ENCODE peak calls at places on chromosomes 16 and 17, in five cellular contexts. One of them, this sample, is unnamed.

GRCh38 chr17:33234930-33235685 is 58.0 kb downstream of the ASIC2 start:
- DNase-seq in effector memory CD4-positive, alpha-beta T cell: no peak
- DNase-seq in CD4-positive, alpha-beta memory T cell: no peak
- DNase-seq in left ventricle myocardium inferior: peak; percentile 54
- DNase-seq in adrenal gland: peak; percentile 94
- DNase-seq in this sample: peak; percentile 96

GRCh38 chr16:27426423-27427408 is 24.7 kb downstream of the IL21R start:
- DNase-seq in effector memory CD4-positive, alpha-beta T cell: peak; percentile 41
- DNase-seq in CD4-positive, alpha-beta memory T cell: peak; percentile 62
- DNase-seq in left ventricle myocardium inferior: no peak
- DNase-seq in adrenal gland: peak; percentile 76
- DNase-seq in this sample: peak; percentile 95

GRCh38 chr17:13601776-13602551 is at the start of gene HS3ST3A1:
- DNase-seq in effector memory CD4-positive, alpha-beta T cell: no peak
- DNase-seq in CD4-positive, alpha-beta memory T cell: no peak
- DNase-seq in left ventricle myocardium inferior: peak; percentile 33
- DNase-seq in adrenal gland: no peak
- DNase-seq in this sample: peak; percentile 68

GRCh38 chr17:1422907-1423306 is 22.9 kb upstream of the YWHAE start:
- DNase-seq in effector memory CD4-positive, alpha-beta T cell: no peak
- DNase-seq in CD4-positive, alpha-beta memory T cell: no peak
- DNase-seq in left ventricle myocardium inferior: no peak
- DNase-seq in adrenal gland: no peak
- DNase-seq in this sample: peak; percentile 75

GRCh38 chr17:55717898-55718735 is 4.5 kb downstream of the TMEM100 start:
- DNase-seq in effector memory CD4-positive, alpha-beta T cell: peak; percentile 43
- DNase-seq in CD4-positive, alpha-beta memory T cell: peak; percentile 38
- DNase-seq in left ventricle myocardium inferior: peak; percentile 75
- DNase-seq in adrenal gland: peak; percentile 97
- DNase-seq in this sample: peak; percentile 55

GRCh38 chr17:57940653-57941329 is 14.4 kb downstream of the CUEDC1 start:
- DNase-seq in effector memory CD4-positive, alpha-beta T cell: no peak
- DNase-seq in CD4-positive, alpha-beta memory T cell: no peak
- DNase-seq in left ventricle myocardium inferior: no peak
- DNase-seq in adrenal gland: no peak
- DNase-seq in this sample: peak; percentile 24

GRCh38 chr17:10754109-10754508 is 24.3 kb upstream of the TMEM220 start:
- DNase-seq in effector memory CD4-positive, alpha-beta T cell: no peak
- DNase-seq in CD4-positive, alpha-beta memory T cell: no peak
- DNase-seq in left ventricle myocardium inferior: no peak
- DNase-seq in adrenal gland: peak; percentile 86
- DNase-seq in this sample: peak; percentile 38

GRCh38 chr17:72536788-72537187 is 416.0 kb downstream of the SOX9 start:
- DNase-seq in effector memory CD4-positive, alpha-beta T cell: no peak
- DNase-seq in CD4-positive, alpha-beta memory T cell: no peak
- DNase-seq in left ventricle myocardium inferior: no peak
- DNase-seq in adrenal gland: no peak
- DNase-seq in this sample: no peak

GRCh38 chr17:58267347-58268324 is 13.1 kb downstream of the MPO start:
- DNase-seq in effector memory CD4-positive, alpha-beta T cell: no peak
- DNase-seq in CD4-positive, alpha-beta memory T cell: no peak
- DNase-seq in left ventricle myocardium inferior: no peak
- DNase-seq in adrenal gland: peak; percentile 27
- DNase-seq in this sample: no peak

GRCh38 chr17:81143200-81143527 is 22.1 kb upstream of the PVALEF start:
- DNase-seq in effector memory CD4-positive, alpha-beta T cell: no peak
- DNase-seq in CD4-positive, alpha-beta memory T cell: no peak
- DNase-seq in left ventricle myocardium inferior: no peak
- DNase-seq in adrenal gland: no peak
- DNase-seq in this sample: no peak
- H3K4me3 ChIP-seq in effector memory CD4-positive, alpha-beta T cell: no peak overlapping the region
- H3K4me3 ChIP-seq in CD4-positive, alpha-beta memory T cell: no peak overlapping the region
- H3K4me3 ChIP-seq in left ventricle myocardium inferior: no peak overlapping the region
- H3K4me3 ChIP-seq in adrenal gland: no peak overlapping the region
- H3K4me3 ChIP-seq in this sample: no peak overlapping the region

DNA sequence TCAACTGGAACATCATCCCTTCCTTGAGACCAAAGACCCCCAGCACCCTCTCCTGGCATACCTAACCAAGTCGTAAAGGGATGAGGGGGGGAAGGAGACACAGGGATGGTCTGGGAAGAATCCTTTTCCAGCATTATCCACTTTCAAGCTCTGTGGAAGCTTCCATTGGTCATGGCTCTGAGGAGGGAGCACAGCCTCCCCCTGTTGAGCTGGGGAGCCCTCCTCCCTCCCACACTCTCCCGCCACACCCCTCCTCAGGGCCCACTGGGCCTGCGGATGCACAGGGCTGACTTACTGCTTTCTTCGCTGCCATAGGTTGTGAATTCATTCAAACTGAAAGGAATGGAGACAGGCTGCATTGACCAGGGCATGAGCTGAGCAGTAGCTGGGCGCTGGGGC is 12.4 kb downstream of the CSF3 start:
- DNase-seq in effector memory CD4-positive, alpha-beta T cell: no peak
- DNase-seq in CD4-positive, alpha-beta memory T cell: no peak
- DNase-seq in left ventricle myocardium inferior: no peak
- DNase-seq in adrenal gland: no peak
- DNase-seq in this sample: no peak
- H3K36me3 ChIP-seq in effector memory CD4-positive, alpha-beta T cell: peaks cover 54% of the 10 kb centered on the region
- H3K36me3 ChIP-seq in CD4-positive, alpha-beta memory T cell: peaks cover 55% of the 10 kb centered on the region
- H3K36me3 ChIP-seq in left ventricle myocardium inferior: peaks cover 85% of the 10 kb centered on the region
- H3K36me3 ChIP-seq in adrenal gland: peaks cover 65% of the 10 kb centered on the region
- H3K36me3 ChIP-seq in this sample: peaks cover 79% of the 10 kb centered on the region

GRCh38 chr17:21676281-21677111 is 15.8 kb upstream of the KCNJ18 start:
- DNase-seq in effector memory CD4-positive, alpha-beta T cell: no peak
- DNase-seq in CD4-positive, alpha-beta memory T cell: no peak
- DNase-seq in left ventricle myocardium inferior: no peak
- DNase-seq in adrenal gland: peak; percentile 23
- DNase-seq in this sample: no peak
- H3K9me3 ChIP-seq in effector memory CD4-positive, alpha-beta T cell: no peaks in the 10 kb centered on the region
- H3K9me3 ChIP-seq in CD4-positive, alpha-beta memory T cell: no peaks in the 10 kb centered on the region
- H3K9me3 ChIP-seq in left ventricle myocardium inferior: no peaks in the 10 kb centered on the region
- H3K9me3 ChIP-seq in adrenal gland: no peaks in the 10 kb centered on the region
- H3K9me3 ChIP-seq in this sample: no peaks in the 10 kb centered on the region

GRCh38 chr17:42564815-42565522 is 1.9 kb upstream of the MLX start:
- DNase-seq in effector memory CD4-positive, alpha-beta T cell: no peak
- DNase-seq in CD4-positive, alpha-beta memory T cell: no peak
- DNase-seq in left ventricle myocardium inferior: no peak
- DNase-seq in adrenal gland: no peak
- DNase-seq in this sample: no peak

GRCh38 chr17:42563950-42564349 is 2.0 kb downstream of the COASY start:
- DNase-seq in effector memory CD4-positive, alpha-beta T cell: no peak
- DNase-seq in CD4-positive, alpha-beta memory T cell: no peak
- DNase-seq in left ventricle myocardium inferior: no peak
- DNase-seq in adrenal gland: no peak
- DNase-seq in this sample: no peak

GRCh38 chr17:42561908-42562844 is at the start of gene COASY:
- DNase-seq in effector memory CD4-positive, alpha-beta T cell: peak; percentile 88
- DNase-seq in CD4-positive, alpha-beta memory T cell: peak; percentile 91
- DNase-seq in left ventricle myocardium inferior: peak; percentile 95
- DNase-seq in adrenal gland: peak; percentile 99
- DNase-seq in this sample: peak; percentile 99

GRCh38 chr17:42562845-42563509 is 1.0 kb downstream of the COASY start:
- DNase-seq in effector memory CD4-positive, alpha-beta T cell: no peak
- DNase-seq in CD4-positive, alpha-beta memory T cell: no peak
- DNase-seq in left ventricle myocardium inferior: no peak
- DNase-seq in adrenal gland: no peak
- DNase-seq in this sample: no peak

DNA sequence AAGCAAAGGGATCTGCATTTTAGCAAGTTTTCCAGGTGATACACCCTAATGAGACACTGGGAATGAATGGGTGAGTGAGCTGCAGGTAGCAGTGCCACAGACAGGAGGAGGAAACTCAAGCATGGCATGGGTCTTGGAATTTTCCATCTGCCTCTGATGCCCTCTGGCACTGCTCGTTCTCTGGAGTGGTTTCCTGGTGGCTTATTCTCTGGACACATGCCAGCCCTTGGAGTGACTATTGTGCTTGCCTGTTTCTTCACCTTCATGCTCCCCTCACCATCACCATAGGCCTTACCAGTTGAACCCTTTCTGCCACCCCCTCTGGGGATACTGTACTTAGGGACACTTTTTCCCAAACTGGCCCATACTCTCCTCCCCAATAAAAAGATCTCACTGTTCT is 1.6 kb downstream of the COASY start:
- DNase-seq in effector memory CD4-positive, alpha-beta T cell: no peak
- DNase-seq in CD4-positive, alpha-beta memory T cell: no peak
- DNase-seq in left ventricle myocardium inferior: no peak
- DNase-seq in adrenal gland: peak; percentile 76
- DNase-seq in this sample: no peak
- H3K4me3 ChIP-seq in effector memory CD4-positive, alpha-beta T cell: peak overlapping the region; percentile 95
- H3K4me3 ChIP-seq in CD4-positive, alpha-beta memory T cell: no peak overlapping the region
- H3K4me3 ChIP-seq in left ventricle myocardium inferior: peak overlapping the region; percentile 96
- H3K4me3 ChIP-seq in adrenal gland: peak overlapping the region; percentile 91
- H3K4me3 ChIP-seq in this sample: peak overlapping the region; percentile 80

GRCh38 chr17:74712301-74712700 is 422 bp downstream of the CD300LF start:
- DNase-seq in effector memory CD4-positive, alpha-beta T cell: no peak
- DNase-seq in CD4-positive, alpha-beta memory T cell: no peak
- DNase-seq in left ventricle myocardium inferior: no peak
- DNase-seq in adrenal gland: no peak
- DNase-seq in this sample: no peak

GRCh38 chr17:74713199-74713755 is 554 bp upstream of the CD300LF start:
- DNase-seq in effector memory CD4-positive, alpha-beta T cell: no peak
- DNase-seq in CD4-positive, alpha-beta memory T cell: no peak
- DNase-seq in left ventricle myocardium inferior: no peak
- DNase-seq in adrenal gland: no peak
- DNase-seq in this sample: no peak

GRCh38 chr17:74711058-74711824 is 1.5 kb downstream of the CD300LF start:
- DNase-seq in effector memory CD4-positive, alpha-beta T cell: no peak
- DNase-seq in CD4-positive, alpha-beta memory T cell: no peak
- DNase-seq in left ventricle myocardium inferior: no peak
- DNase-seq in adrenal gland: no peak
- DNase-seq in this sample: no peak

GRCh38 chr17:74715144-74715543 is 2.4 kb upstream of the CD300LF start:
- DNase-seq in effector memory CD4-positive, alpha-beta T cell: no peak
- DNase-seq in CD4-positive, alpha-beta memory T cell: no peak
- DNase-seq in left ventricle myocardium inferior: no peak
- DNase-seq in adrenal gland: no peak
- DNase-seq in this sample: no peak

DNA sequence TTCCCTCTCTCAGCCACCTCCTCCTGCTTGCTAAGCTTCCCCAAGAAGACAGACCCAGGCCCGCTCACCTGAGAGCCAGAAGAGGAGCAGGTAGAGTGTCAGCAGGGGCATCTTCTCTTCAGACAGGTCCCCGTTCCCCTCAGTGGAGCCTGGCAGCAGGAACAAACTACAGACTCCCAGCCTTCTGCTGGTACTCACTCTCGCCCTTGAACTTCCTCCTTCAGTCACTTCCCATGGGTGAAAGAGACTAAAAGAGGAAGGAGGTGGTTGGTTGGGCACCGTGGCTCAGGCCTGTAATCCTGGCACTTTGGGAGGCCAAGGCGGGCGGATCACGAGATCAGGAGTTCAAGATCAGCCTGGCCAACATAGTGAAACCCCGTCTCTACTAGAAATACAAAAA is at the start of gene CD300LF:
- DNase-seq in effector memory CD4-positive, alpha-beta T cell: no peak
- DNase-seq in CD4-positive, alpha-beta memory T cell: no peak
- DNase-seq in left ventricle myocardium inferior: peak; percentile 44
- DNase-seq in adrenal gland: peak; percentile 65
- DNase-seq in this sample: no peak
- H3K36me3 ChIP-seq in effector memory CD4-positive, alpha-beta T cell: no peaks in the 10 kb centered on the region
- H3K36me3 ChIP-seq in CD4-positive, alpha-beta memory T cell: no peaks in the 10 kb centered on the region
- H3K36me3 ChIP-seq in left ventricle myocardium inferior: no peaks in the 10 kb centered on the region
- H3K36me3 ChIP-seq in adrenal gland: no peaks in the 10 kb centered on the region
- H3K36me3 ChIP-seq in this sample: no peaks in the 10 kb centered on the region